ENCODE peak calls at places on chromosomes 3 and 15, in seven cellular contexts. Q, A, F, M, V, L and E are unnamed samples.

GRCh38 chr3:48404440-48405342 is 25.2 kb downstream of the PLXNB1 start:
- DNase-seq in Q (peak; percentile 5), A (no peak), L (no peak), M (no peak), F (no peak), V (peak; percentile 88), E (no peak)

GRCh38 chr3:119291062-119291700 is 3.0 kb upstream of the ARHGAP31 start:
- DNase-seq in A (no peak), L (no peak), V (no peak), F (no peak), M (no peak), Q (no peak), E (no peak)

GRCh38 chr3:194139085-194139976 is 3.4 kb downstream of the HES1 start:
- DNase-seq in F (no peak), V (no peak), L (peak; percentile 63), A (no peak), Q (peak; percentile 10), M (peak; percentile 72), E (no peak)

GRCh38 chr3:32483772-32484171 is 18.9 kb downstream of the CMTM6 start:
- DNase-seq in F (no peak), V (no peak), A (no peak), M (no peak), L (no peak), Q (peak; percentile 34), E (no peak)

GRCh38 chr3:150323770-150324169 is 84.3 kb upstream of the TSC22D2 start:
- DNase-seq in M (no peak), L (no peak), A (no peak), V (no peak), Q (no peak), F (no peak), E (no peak)

GRCh38 chr15:77416954-77417353 is 3.0 kb downstream of the PEAK1 start:
- DNase-seq in M (no peak), A (no peak), L (no peak), V (no peak), F (no peak), Q (no peak), E (no peak)

GRCh38 chr3:69144631-69145244 is 22.3 kb upstream of the LMOD3 start:
- DNase-seq in A (no peak), F (no peak), M (no peak), Q (no peak), L (no peak), V (no peak), E (no peak)

GRCh38 chr15:77282333-77282732 is 137.6 kb downstream of the PEAK1 start:
- DNase-seq in Q (no peak), M (peak; percentile 48), V (no peak), L (no peak), A (no peak), F (no peak), E (no peak)

GRCh38 chr3:141368925-141369794 is 856 bp downstream of the ZBTB38 start:
- DNase-seq in A (no peak), L (no peak), F (no peak), M (peak; percentile 92), V (no peak), Q (no peak), E (no peak)

GRCh38 chr3:141371882-141372281 is 3.6 kb downstream of the ZBTB38 start:
- DNase-seq in M (no peak), V (no peak), A (no peak), Q (no peak), L (no peak), F (no peak), E (no peak)

GRCh38 chr3:141368062-141368924 is at the start of gene ZBTB38:
- DNase-seq in V (peak; percentile 98), A (peak; percentile 54), M (peak; percentile 98), L (peak; percentile 95), Q (no peak), F (no peak), E (peak; percentile 30)

GRCh38 chr3:141372656-141373055 is 4.4 kb downstream of the ZBTB38 start:
- DNase-seq in M (no peak), V (no peak), F (no peak), L (no peak), Q (no peak), A (no peak), E (no peak)

DNA sequence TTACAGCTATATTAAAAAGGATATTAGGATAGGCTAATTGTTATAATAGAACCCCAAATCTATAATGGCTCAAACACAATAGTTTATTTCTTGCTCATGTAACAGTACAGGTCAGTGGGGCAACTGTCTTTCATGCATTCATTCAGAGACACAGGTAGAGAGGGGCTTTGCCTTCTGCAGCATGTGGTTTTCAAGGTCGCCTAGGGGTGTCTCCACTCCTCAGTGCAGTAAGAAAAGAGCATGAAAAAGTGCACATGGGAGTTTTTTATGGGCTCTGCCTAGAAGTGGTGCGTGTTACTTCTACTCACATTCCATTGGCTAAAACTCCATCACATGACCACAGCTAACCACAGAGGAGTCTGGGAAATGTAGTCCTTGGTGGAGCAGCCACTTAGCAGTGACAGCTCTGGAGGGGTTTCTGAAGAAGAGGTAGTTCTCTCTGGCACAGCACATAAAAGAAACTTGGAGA is 1.8 kb downstream of the ZBTB38 start:
- DNase-seq in L (no peak), Q (peak; percentile 68), F (peak; percentile 53), V (peak; percentile 76), A (no peak), M (peak; percentile 96), E (no peak)
- TF ChIP-seq CTCF in L (peak; percentile 41), Q (peak; percentile 58), F (peak; percentile 53), V (peak; percentile 41), A (peak; percentile 31), M (peak; percentile 49), E (no peak)

GRCh38 chr3:45082139-45082538 is 56.0 kb downstream of the CLEC3B start:
- DNase-seq in V (no peak), Q (no peak), A (no peak), L (no peak), M (peak; percentile 51), F (no peak), E (no peak)

GRCh38 chr3:45083023-45083422 is 56.9 kb downstream of the CLEC3B start:
- DNase-seq in Q (no peak), V (no peak), M (no peak), A (no peak), L (no peak), F (no peak), E (no peak)

GRCh38 chr3:45084361-45084760 is 58.3 kb downstream of the CLEC3B start:
- DNase-seq in V (no peak), F (no peak), A (no peak), L (no peak), M (no peak), Q (no peak), E (no peak)

GRCh38 chr3:45087155-45087554 is 59.0 kb downstream of the CDCP1 start:
- DNase-seq in A (no peak), Q (no peak), L (no peak), F (no peak), V (no peak), M (peak; percentile 60), E (no peak)

DNA sequence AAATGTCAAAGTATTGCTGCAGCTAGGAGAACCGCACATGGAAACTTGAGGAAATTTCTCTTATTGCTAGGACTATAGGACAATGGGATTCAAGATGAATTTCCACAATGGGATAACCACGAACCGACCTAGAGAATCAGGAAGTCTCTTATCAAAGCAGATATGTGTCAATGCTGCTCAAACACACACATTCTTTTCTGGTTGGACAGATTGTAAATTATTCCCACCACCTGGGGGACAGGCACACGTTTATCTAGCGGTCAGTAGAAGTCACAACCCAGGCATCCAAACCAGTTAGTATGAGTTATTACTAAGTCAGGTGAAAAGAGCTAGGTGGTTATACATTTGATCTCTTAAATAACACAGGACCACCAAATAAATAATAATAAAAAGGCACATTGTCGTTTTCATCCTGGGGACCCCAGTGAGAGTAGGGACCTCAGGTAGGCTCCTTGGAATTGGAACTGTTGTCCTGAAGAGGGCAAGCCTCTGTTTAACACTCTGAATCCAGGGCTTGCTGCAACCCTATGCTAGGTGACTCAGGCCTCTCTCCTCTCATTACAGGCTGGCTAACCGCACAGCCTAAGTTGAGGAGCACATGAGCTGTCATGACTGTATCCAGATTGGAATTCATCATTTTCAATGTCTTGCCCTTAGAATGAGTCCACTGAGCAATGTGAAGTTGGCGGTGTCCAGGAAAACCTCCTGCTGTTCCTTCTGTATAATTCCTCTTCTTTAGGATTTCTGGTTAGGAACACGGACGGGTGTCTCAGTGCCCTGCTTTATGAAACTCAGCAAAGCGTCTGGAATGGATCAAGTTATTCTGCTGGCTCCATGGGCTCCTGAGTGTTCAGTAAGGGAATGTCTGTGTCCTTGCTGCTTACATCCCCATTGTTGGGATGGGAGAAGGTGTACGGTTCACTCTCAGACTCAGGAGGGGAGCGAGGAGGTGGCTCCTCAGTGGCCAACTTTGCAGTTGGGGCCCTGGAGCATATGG is 59.0 kb downstream of the CLEC3B start:
- DNase-seq in L (no peak), F (no peak), Q (no peak), M (peak; percentile 80), A (no peak), V (no peak), E (no peak)
- TF ChIP-seq CTCF in L (no peak), F (no peak), Q (no peak), M (no peak), A (no peak), V (no peak), E (no peak)

GRCh38 chr3:136311256-136311655 is 61.1 kb downstream of the PCCB start:
- DNase-seq in F (no peak), Q (no peak), L (no peak), M (no peak), V (no peak), A (no peak), E (no peak)

DNA sequence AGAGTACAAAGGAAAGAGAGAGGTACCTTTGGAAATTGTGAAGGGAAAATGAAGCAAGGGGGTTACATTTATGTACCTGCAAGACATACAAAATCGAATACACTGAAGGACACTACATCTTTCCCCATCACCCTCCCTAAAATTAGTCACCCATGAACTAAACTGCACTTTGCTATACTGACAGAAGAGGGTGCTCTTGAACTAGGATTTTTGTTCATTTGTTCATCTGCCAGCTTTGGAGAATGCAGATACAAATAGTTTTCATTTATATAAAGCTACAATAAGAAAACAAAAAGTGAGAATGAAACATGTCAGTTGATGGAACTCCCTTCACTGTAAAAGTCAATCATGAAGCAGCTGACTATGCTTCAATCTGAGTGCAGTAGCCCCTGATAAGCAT is 55.7 kb downstream of the PCCB start:
- DNase-seq in F (no peak), V (no peak), L (no peak), A (no peak), Q (no peak), M (peak; percentile 55), E (no peak)
- TF ChIP-seq CTCF in F (no peak), V (no peak), L (peak; percentile 34), A (peak; percentile 11), Q (peak; percentile 40), M (peak; percentile 51), E (no peak)

GRCh38 chr3:12708584-12709192 is 44.8 kb upstream of the RAF1 start:
- DNase-seq in F (no peak), V (peak; percentile 81), L (no peak), Q (no peak), M (peak; percentile 83), A (no peak), E (no peak)

GRCh38 chr3:12707425-12707824 is 43.5 kb upstream of the RAF1 start:
- DNase-seq in Q (no peak), V (no peak), L (no peak), F (no peak), M (peak; percentile 52), A (no peak), E (no peak)

GRCh38 chr3:12705374-12705926 is 41.5 kb upstream of the RAF1 start:
- DNase-seq in F (no peak), Q (no peak), L (no peak), V (no peak), M (no peak), A (no peak), E (no peak)

GRCh38 chr3:12705981-12706380 is 42.1 kb upstream of the RAF1 start:
- DNase-seq in M (peak; percentile 72), A (no peak), Q (no peak), F (no peak), L (no peak), V (no peak), E (no peak)

GRCh38 chr3:12706504-12707253 is 42.8 kb upstream of the RAF1 start:
- DNase-seq in Q (peak; percentile 83), A (peak; percentile 25), F (peak; percentile 50), M (peak; percentile 78), V (no peak), L (no peak), E (peak; percentile 61)
- TF ChIP-seq CTCF in Q (peak; percentile 96), A (peak; percentile 62), F (peak; percentile 77), M (peak; percentile 90), V (peak; percentile 54), L (peak; percentile 76), E (peak; percentile 58)